ENCODE peak calls at places on chromosomes 12 and 14, in four cellular contexts. U, B, Q and O are unnamed samples. For H3K4me1, the result is how much of the 10 kb centered on the place peaks cover.

GRCh38 chr12:86712425-86712843 is 456.2 kb upstream of the MGAT4C start:
- ATAC-seq in Q (no peak), B (no peak), U (peak), O (peak)

GRCh38 chr14:59454131-59454530 is 11.0 kb downstream of the GPR135 start:
- ATAC-seq in U (peak), B (no peak), Q (peak), O (peak)

GRCh38 chr12:67650528-67651379 is 2.2 kb downstream of the DYRK2 start:
- ATAC-seq in Q (no peak), U (no peak), B (peak), O (no peak)

GRCh38 chr12:3757261-3757660 is 4.4 kb upstream of the CRACR2A start:
- ATAC-seq in U (no peak), B (no peak), Q (peak), O (no peak)

GRCh38 chr12:124301084-124301654 is 6.3 kb downstream of the RFLNA start:
- ATAC-seq in U (no peak), Q (no peak), B (no peak), O (no peak)

GRCh38 chr14:77988966-77989365 is 181.2 kb upstream of the NRXN3 start:
- ATAC-seq in U (peak), B (no peak), Q (peak), O (no peak)

GRCh38 chr12:27015730-27016076 is 1.5 kb upstream of the TM7SF3 start:
- ATAC-seq in B (no peak), Q (no peak), U (peak), O (no peak)

GRCh38 chr14:73258076-73258475 is 20.8 kb downstream of the PAPLN start:
- ATAC-seq in B (no peak), U (no peak), Q (no peak), O (no peak)

GRCh38 chr14:91611528-91611927 is 101.4 kb upstream of the PPP4R3A start:
- ATAC-seq in U (no peak), B (no peak), Q (no peak), O (no peak)

GRCh38 chr14:105201928-105202513 is 20.9 kb upstream of the NUDT14 start:
- ATAC-seq in U (peak), Q (no peak), B (peak), O (no peak)

GRCh38 chr14:24056800-24057184 is 5.0 kb downstream of the CARMIL3 start:
- ATAC-seq in Q (no peak), U (no peak), B (no peak), O (no peak)

GRCh38 chr14:36901846-36902245 is 240.2 kb downstream of the PAX9 start:
- ATAC-seq in B (no peak), Q (no peak), U (no peak), O (no peak)

GRCh38 chr14:36471431-36471830 is 48.6 kb downstream of the NKX2-1 start:
- ATAC-seq in Q (no peak), B (no peak), U (no peak), O (no peak)

GRCh38 chr14:89198544-89199329 is 218.3 kb downstream of the FOXN3 start:
- ATAC-seq in Q (peak), U (no peak), B (no peak), O (peak)

GRCh38 chr12:31000751-31001150 is 72.9 kb upstream of the DDX11 start:
- ATAC-seq in Q (no peak), U (no peak), B (no peak), O (no peak)

GRCh38 chr12:121196902-121197301 is 13.0 kb upstream of the P2RX4 start:
- ATAC-seq in Q (peak), U (peak), B (no peak), O (peak)

GRCh38 chr14:72574687-72575086 is 319.2 kb downstream of the DPF3 start:
- ATAC-seq in B (no peak), Q (no peak), U (no peak), O (no peak)

GRCh38 chr14:64158608-64159007 is 135.6 kb downstream of the ESR2 start:
- ATAC-seq in Q (no peak), U (no peak), B (no peak), O (no peak)

DNA sequence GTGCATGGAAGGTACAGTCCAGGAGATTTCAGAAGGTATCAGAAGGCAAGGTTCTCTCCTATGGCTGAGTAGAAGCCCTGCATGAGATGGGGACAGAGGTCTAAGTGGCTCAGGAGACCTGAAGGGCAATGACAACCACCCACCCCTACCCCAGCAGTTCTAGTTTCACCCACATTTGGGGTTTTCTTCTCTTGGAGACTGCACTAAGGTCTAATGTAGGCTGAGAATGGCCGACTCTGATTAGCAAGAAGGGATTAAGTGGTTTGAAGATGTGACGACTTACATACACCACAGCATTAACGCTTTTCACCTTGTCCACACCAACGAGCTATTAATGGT is 71.7 kb upstream of the SOX5 start:
- ATAC-seq in B (no peak), Q (no peak), U (no peak), O (no peak)
- H3K4me1 ChIP-seq in B (under half), Q (under half), U (under half), O (under half)

DNA sequence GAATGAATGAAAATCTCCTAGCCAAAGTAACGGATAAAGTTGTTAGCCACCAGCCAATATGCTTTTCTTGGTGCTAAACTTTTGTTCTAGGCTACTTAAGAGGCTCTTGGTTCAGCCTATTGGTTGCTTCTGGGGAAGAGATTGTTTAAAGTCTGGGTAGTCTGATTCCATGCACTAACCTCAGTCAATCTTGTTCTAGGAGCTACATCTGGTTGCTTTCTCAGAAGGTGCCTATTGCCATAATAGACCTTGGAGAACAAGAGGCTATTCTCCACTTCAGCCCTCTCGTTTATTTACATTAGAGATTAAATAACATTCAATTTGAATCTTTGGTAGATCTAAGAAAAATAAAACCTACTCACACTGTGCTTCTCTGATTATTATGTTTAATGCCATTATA is 40.8 kb upstream of the OTOGL start:
- ATAC-seq in Q (no peak), B (no peak), U (no peak), O (no peak)
- H3K4me3 ChIP-seq in Q (no peak), B (no peak), U (no peak), O (no peak)

DNA sequence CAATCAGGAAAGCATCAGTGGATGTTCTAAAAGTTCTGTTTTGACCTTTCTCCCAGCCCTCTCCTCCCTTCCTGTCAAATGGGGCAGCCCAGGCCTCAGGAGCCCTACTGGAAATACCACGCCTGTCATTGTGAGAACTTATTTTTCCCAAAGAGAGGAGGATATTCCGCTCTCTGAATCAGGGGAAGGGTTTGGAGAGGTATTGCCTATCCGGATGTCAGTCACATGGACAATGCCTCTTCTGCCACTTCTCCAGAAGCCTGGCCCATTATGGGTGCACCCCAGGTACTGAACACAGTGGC is 336.7 kb upstream of the FKBP4 start:
- ATAC-seq in B (no peak), U (no peak), Q (peak), O (no peak)
- H3K4me1 ChIP-seq in B (under half), U (under half), Q (under half), O (under half)

GRCh38 chr12:57241556-57242310 is 9.3 kb downstream of the STAC3 start:
- ATAC-seq in B (no peak), U (no peak), Q (no peak), O (no peak)

GRCh38 chr12:57242329-57242690 is 8.7 kb downstream of the STAC3 start:
- ATAC-seq in Q (no peak), U (no peak), B (no peak), O (no peak)

GRCh38 chr12:57243521-57244305 is 7.3 kb downstream of the STAC3 start:
- ATAC-seq in B (peak), U (peak), Q (peak), O (peak)

GRCh38 chr12:57244306-57244696 is 6.7 kb downstream of the STAC3 start:
- ATAC-seq in B (no peak), Q (no peak), U (no peak), O (no peak)

GRCh38 chr12:57242691-57243454 is 8.1 kb downstream of the STAC3 start:
- ATAC-seq in B (no peak), U (peak), Q (no peak), O (no peak)
- H3K4me3 ChIP-seq in B (peak), U (peak), Q (peak), O (no peak)

GRCh38 chr14:52640137-52640536 is 55.2 kb downstream of the ERO1A start:
- ATAC-seq in Q (no peak), U (no peak), B (no peak), O (no peak)

GRCh38 chr14:52641745-52642144 is 53.6 kb downstream of the ERO1A start:
- ATAC-seq in B (no peak), Q (no peak), U (no peak), O (no peak)
- H3K4me1 ChIP-seq in B (under half), Q (under half), U (under half), O (under half)

DNA sequence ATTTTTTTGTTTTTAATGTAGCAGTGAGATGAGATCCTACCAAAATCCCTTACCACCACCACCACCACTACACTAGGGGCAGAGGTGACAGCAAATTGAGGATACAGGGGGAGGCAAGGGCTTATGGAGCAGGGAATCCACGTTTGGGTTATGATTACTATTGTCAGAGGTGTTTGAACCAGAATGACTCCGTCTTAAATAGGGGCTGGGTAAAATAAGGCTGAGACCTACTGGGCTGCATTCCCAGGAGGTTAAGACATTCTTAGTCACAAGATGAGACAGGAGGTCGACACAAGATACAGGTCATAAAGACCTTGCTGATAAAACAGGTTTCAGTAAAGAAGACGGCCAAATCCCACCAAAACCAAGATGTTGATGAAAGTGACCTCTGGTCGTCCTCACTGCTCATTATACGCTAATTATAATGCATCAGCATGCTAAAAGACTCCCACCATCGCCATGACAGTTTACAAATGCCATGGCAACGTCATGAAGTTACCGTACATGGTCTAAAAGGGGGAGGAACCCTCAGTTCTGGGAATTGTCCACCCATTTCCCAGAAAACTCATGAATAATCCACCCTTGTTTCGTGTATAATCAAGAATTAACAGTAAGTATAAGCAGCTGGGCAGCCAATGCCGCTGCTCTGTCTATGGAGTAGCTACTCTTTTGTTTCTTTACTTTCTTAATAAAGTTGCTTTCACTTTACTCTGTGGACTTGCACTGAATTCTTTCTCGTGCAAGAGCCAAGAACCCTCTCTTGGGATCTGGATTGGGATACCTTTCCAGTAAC is 16.6 kb upstream of the CRY1 start:
- ATAC-seq in B (no peak), U (no peak), Q (peak), O (peak)
- H3K4me3 ChIP-seq in B (no peak), U (no peak), Q (no peak), O (no peak)

GRCh38 chr12:131057211-131057721 is 103.6 kb downstream of the ADGRD1 start:
- ATAC-seq in B (no peak), U (no peak), Q (no peak), O (no peak)
- H3K4me1 ChIP-seq in B (under half), U (under half), Q (under half), O (under half)

DNA sequence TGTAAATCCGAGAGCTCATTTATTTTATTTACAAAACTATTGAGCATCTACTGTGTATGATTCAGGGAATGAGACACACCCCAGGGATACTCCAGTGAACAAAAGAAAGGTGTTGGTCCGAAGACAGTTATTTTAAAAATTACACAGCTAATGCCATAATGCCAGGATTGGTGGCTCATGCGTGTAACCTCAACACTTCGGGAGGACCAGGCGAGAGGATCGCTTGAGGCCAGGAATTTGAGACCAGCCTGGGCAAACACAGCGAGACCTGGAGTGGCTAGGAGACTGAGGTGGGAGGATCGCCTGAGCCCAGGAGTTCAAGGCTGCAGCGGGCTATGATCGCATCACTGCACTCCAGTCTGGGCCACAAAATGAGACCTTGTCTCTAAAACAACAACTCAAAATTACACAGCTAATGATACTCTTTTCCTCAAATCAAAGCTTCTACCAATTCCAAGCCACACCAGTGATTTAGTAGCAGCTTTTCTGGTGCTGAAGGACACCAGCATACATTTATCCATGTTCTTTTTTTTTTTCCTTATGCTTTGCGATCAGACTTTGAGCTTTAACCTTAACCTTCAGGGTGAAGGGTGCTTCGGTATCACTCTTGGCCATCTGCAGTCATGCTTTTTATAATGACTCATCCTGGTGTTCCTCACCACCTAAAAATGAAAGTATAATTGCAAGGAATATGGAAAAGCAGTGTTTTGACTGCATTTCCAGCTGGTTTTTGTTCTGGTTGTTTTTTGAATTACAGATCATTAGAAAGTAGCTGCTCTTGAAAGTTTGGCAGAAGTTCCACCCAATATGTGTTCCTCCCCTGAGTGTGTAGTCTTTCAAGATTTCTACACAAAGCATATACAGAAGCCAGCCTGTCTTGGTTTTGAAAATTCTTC is 1.1 kb upstream of the SLC41A2 start:
- ATAC-seq in U (peak), B (no peak), Q (no peak), O (no peak)
- H3K4me3 ChIP-seq in U (peak), B (peak), Q (peak), O (peak)

GRCh38 chr12:88946377-88946997 is 366.2 kb upstream of the KITLG start:
- ATAC-seq in Q (peak), U (no peak), B (no peak), O (peak)
- H3K4me1 ChIP-seq in Q (under half), U (under half), B (under half), O (under half)

DNA sequence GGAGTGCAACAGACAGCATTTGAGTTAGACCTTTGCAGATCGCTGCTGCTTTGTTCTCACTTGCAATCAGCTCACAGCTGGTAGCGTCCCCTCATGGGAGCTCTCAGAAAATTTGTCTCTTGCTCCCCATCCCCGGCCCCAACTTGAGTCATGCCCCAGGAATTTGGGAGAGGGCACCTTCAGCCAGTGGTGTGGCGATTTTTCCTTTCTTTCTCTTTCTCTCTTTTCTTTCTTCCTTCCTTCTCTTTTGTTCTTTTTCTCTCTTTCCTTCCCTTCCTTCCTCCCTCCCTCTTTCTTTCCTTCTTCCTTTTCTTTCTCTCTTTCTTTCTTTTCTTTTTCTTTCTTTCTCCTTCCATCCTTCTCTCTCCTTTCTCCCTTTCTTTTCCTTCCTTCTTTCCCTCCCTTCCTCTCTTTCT is 34.2 kb upstream of the MAP1LC3B2 start:
- ATAC-seq in B (no peak), Q (no peak), U (peak), O (no peak)
- H3K4me3 ChIP-seq in B (no peak), Q (no peak), U (peak), O (no peak)